ENCODE peak calls at places on chromosomes 2 and 18, in six cellular contexts. R is H9, V is lower lobe of right lung, Z is body of pancreas, Q is IMR-90, L is esophagus squamous epithelium. G is an unnamed sample. For H3K4me1, the result is how much of the 10 kb centered on the place peaks cover.

GRCh38 chr2:133477614-133477990 is 90.7 kb downstream of the NCKAP5 start:
- DNase-seq in R (no peak), V (no peak), Z (no peak), Q (peak), L (no peak), G (no peak)

GRCh38 chr2:235577404-235578330 is 83.8 kb downstream of the AGAP1 start:
- DNase-seq in R (no peak), V (no peak), Z (peak), Q (peak), L (no peak), G (no peak)

GRCh38 chr2:190553254-190553653 is 18.7 kb upstream of the NEMP2 start:
- DNase-seq in R (no peak), V (no peak), Z (no peak), Q (no peak), L (no peak), G (no peak)

GRCh38 chr2:141652308-141652707 is 478.5 kb downstream of the LRP1B start:
- DNase-seq in R (no peak), V (no peak), Z (no peak), Q (no peak), L (no peak), G (no peak)

GRCh38 chr2:239531456-239532304 is 130.9 kb upstream of the HDAC4 start:
- DNase-seq in R (no peak), V (peak), Z (peak), Q (no peak), L (no peak), G (no peak)

GRCh38 chr2:60483400-60483799 is 70.1 kb downstream of the BCL11A start:
- DNase-seq in R (peak), V (no peak), Z (no peak), Q (peak), L (no peak), G (no peak)

GRCh38 chr2:30225131-30225762 is 6.1 kb upstream of the LBH start:
- DNase-seq in R (no peak), V (no peak), Z (no peak), Q (peak), L (no peak), G (no peak)

GRCh38 chr2:27798948-27799645 is 27.6 kb downstream of the MRPL33 start:
- DNase-seq in R (peak), V (peak), Z (peak), Q (peak), L (no peak), G (no peak)

GRCh38 chr2:75729861-75730260 is 19.1 kb upstream of the GCFC2 start:
- DNase-seq in R (no peak), V (no peak), Z (no peak), Q (no peak), L (no peak), G (no peak)

GRCh38 chr2:129080715-129081472 is 762.2 kb upstream of the HS6ST1 start:
- DNase-seq in R (no peak), V (no peak), Z (no peak), Q (no peak), L (no peak), G (no peak)

GRCh38 chr2:134341476-134341875 is 87.6 kb downstream of the MGAT5 start:
- DNase-seq in R (no peak), V (no peak), Z (no peak), Q (no peak), L (no peak), G (no peak)

GRCh38 chr2:158056875-158057274 is 44.8 kb upstream of the UPP2 start:
- DNase-seq in R (no peak), V (no peak), Z (no peak), Q (no peak), L (no peak), G (no peak)

GRCh38 chr18:44723366-44723765 is 42.7 kb downstream of the SETBP1 start:
- DNase-seq in R (no peak), V (no peak), Z (no peak), Q (no peak), L (no peak), G (no peak)

GRCh38 chr2:218272531-218273212 is 2.4 kb downstream of the PNKD start:
- DNase-seq in R (peak), V (peak), Z (peak), Q (peak), L (peak), G (peak)

GRCh38 chr2:218271487-218271797 is 1.1 kb downstream of the PNKD start:
- DNase-seq in R (no peak), V (no peak), Z (peak), Q (no peak), L (no peak), G (peak)

GRCh38 chr2:218271865-218272530 is 1.7 kb downstream of the PNKD start:
- DNase-seq in R (no peak), V (no peak), Z (peak), Q (no peak), L (no peak), G (no peak)

GRCh38 chr2:218270721-218271486 is 585 bp downstream of the PNKD start:
- DNase-seq in R (no peak), V (no peak), Z (peak), Q (no peak), L (no peak), G (no peak)

DNA sequence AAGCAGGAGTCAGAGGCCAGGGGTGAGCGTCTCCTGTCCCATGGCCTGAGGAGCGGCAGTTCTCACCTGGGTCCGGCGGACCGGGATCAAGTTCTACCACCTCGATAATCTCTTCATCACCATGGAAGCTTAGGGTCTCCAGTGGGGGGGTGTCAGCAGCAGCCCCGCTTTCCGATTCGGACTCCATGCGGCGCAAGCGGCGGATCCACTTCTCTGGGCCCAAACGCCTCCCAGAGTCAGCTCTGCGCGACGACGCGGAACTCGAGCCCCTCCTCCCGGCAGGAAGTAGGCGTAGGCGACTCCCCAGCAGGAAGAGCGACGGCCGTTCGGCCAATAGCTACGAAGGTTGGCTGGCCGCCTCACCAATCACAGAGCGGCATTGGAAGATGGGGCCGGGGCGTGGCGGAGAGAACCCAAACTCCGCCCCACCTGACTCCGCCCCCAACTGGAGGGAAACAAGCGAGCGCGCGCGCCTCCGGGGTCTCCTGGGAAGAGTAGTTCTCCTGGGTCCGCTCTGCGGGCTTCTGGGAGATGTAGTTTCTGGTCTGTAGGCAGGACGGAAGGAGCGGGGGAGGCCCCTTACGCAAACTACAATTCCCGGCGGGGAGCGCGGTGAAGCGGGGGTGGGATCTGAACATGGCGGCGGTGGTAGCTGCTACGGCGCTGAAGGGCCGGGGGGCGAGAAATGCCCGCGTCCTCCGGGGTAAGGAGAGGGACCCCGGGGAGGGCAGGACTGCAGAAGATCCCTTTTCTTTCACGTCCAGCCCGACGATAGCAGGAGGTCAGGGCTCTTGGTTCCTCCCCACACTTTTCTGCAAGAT is at the start of the genes AAMP and PNKD:
- DNase-seq in R (peak), V (peak), Z (peak), Q (peak), L (peak), G (peak)
- TF ChIP-seq CTCF in R (no peak), V (peak), Z (no peak), Q (peak), L (no peak), G (peak)

GRCh38 chr2:127643698-127644660 is 2.0 kb upstream of the GPR17 start:
- DNase-seq in R (no peak), V (no peak), Z (no peak), Q (no peak), L (no peak), G (no peak)
- H3K4me1 ChIP-seq in R (under half), V (under half), Z (under half), Q (under half), L (half or more), G (under half)

GRCh38 chr2:127022817-127023216 is 84.1 kb downstream of the BIN1 start:
- DNase-seq in R (no peak), V (no peak), Z (no peak), Q (no peak), L (no peak), G (no peak)
- TF ChIP-seq CTCF in R (no peak), V (no peak), Z (no peak), Q (no peak), L (no peak), G (no peak)

GRCh38 chr2:101745711-101746694 is 48.5 kb downstream of the MAP4K4 start:
- DNase-seq in R (no peak), V (no peak), Z (no peak), Q (peak), L (no peak), G (no peak)
- H3K4me1 ChIP-seq in R (under half), V (half or more), Z (half or more), Q (under half), L (half or more), G (under half)

DNA sequence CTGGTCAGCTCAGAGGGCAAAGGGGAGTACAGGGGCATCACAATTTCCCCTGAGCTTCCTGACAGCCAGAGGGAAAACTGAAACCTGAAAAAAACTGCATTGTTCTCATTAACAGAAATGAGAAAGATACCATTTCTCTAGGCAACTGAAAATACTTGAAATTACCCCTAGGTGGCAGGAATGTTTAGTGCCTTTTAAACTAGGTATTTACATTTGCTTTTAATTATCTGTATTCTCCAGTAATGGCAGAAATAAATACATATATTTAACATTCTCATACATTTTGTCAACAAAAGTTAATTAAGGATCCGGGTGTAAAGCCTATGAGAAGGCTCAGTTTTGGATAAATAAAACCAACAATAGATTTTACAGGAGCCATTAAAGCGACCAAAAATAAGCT is 34.5 kb downstream of the RPL31 start:
- DNase-seq in R (no peak), V (no peak), Z (no peak), Q (peak), L (no peak), G (no peak)
- TF ChIP-seq CTCF in R (peak), V (peak), Z (peak), Q (peak), L (peak), G (peak)

GRCh38 chr2:173961346-173961705 is 3.8 kb downstream of the SP3 start:
- DNase-seq in R (no peak), V (no peak), Z (no peak), Q (peak), L (no peak), G (no peak)
- H3K4me1 ChIP-seq in R (under half), V (half or more), Z (half or more), Q (under half), L (half or more), G (under half)

DNA sequence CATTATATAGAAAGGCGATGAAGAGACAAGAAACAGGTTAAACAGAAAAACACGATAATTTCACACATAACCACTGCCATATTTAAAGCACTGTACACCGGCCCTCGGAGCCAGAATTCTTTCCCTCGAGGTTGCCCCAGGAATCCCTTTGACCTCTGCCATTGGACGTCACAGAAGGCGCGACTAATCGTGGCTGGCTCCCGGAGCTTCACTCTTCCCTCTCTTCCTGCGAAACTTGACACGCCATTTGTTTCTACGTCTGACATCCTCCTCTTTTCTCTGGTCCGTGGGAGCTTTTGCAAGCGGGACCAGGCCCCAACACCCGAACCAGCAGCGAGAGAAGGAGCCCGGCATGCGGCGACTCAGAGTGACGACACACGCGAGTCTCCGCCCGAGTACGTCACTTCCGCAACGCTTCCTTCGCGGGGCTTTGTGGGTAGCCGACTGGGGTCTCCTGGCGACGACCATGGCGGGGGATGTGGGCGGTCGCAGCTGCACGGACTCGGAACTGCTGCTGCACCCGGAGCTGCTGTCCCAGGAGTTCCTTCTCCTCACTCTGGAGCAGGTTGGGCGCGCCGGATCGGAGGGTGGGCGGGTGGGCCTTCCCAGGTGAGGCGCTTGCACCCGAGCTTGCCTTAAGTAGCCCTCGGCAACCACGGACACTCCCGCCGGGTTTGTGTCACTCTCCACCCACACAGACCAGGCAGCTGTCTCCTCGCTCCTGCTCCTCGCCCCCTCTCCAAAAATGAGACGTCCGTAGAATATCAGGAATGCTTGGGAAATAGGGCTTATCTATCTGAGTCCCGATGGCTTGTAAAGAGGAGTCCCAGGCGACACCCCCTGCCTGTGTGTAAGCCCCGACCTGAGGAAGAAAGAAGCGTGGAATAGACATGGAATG is at the start of gene C2orf49:
- DNase-seq in R (peak), V (peak), Z (peak), Q (peak), L (peak), G (peak)
- TF ChIP-seq CTCF in R (no peak), V (no peak), Z (no peak), Q (no peak), L (no peak), G (no peak)

GRCh38 chr2:230871361-230872150 is 6.8 kb downstream of the ITM2C start:
- DNase-seq in R (no peak), V (no peak), Z (no peak), Q (no peak), L (no peak), G (no peak)
- H3K4me1 ChIP-seq in R (under half), V (under half), Z (under half), Q (under half), L (half or more), G (half or more)

GRCh38 chr2:8133331-8133730 is 548.5 kb upstream of the ID2 start:
- DNase-seq in R (peak), V (no peak), Z (no peak), Q (no peak), L (no peak), G (no peak)
- TF ChIP-seq CTCF in R (peak), V (no peak), Z (no peak), Q (no peak), L (no peak), G (no peak)

G was measured in colonic mucosa.